ENCODE peak calls at places on chromosomes 3 and 15, in ten cellular contexts. One of them, this sample, is unnamed.

GRCh38 chr3:159113476-159113875 is 311.6 kb downstream of the MFSD1 start:
- DNase-seq in CD4-positive, alpha-beta memory T cell: no peak
- DNase-seq in SK-N-SH: no peak
- DNase-seq in body of pancreas: no peak
- DNase-seq in sigmoid colon: no peak
- DNase-seq in breast epithelium: no peak
- DNase-seq in fibroblast of lung: no peak
- DNase-seq in GM23248: no peak
- DNase-seq in Peyer's patch: no peak
- DNase-seq in spleen: no peak
- DNase-seq in this sample: no peak

GRCh38 chr15:80990955-80991354 is 1.3 kb upstream of the MESD start:
- DNase-seq in CD4-positive, alpha-beta memory T cell: no peak
- DNase-seq in SK-N-SH: no peak
- DNase-seq in body of pancreas: no peak
- DNase-seq in sigmoid colon: no peak
- DNase-seq in breast epithelium: no peak
- DNase-seq in fibroblast of lung: no peak
- DNase-seq in GM23248: peak
- DNase-seq in Peyer's patch: no peak
- DNase-seq in spleen: no peak
- DNase-seq in this sample: peak

GRCh38 chr3:150861851-150862250 is 43.4 kb downstream of the MINDY4B start:
- DNase-seq in CD4-positive, alpha-beta memory T cell: no peak
- DNase-seq in SK-N-SH: no peak
- DNase-seq in body of pancreas: no peak
- DNase-seq in sigmoid colon: no peak
- DNase-seq in breast epithelium: no peak
- DNase-seq in fibroblast of lung: no peak
- DNase-seq in GM23248: no peak
- DNase-seq in Peyer's patch: no peak
- DNase-seq in spleen: no peak
- DNase-seq in this sample: no peak

GRCh38 chr15:62389887-62390792 is 225.1 kb upstream of the C2CD4B start:
- DNase-seq in CD4-positive, alpha-beta memory T cell: peak
- DNase-seq in SK-N-SH: peak
- DNase-seq in body of pancreas: peak
- DNase-seq in sigmoid colon: peak
- DNase-seq in breast epithelium: peak
- DNase-seq in fibroblast of lung: peak
- DNase-seq in GM23248: peak
- DNase-seq in Peyer's patch: peak
- DNase-seq in spleen: peak
- DNase-seq in this sample: peak

GRCh38 chr15:78149805-78150751 is 916 bp downstream of the IDH3A start:
- DNase-seq in CD4-positive, alpha-beta memory T cell: no peak
- DNase-seq in SK-N-SH: no peak
- DNase-seq in body of pancreas: peak
- DNase-seq in sigmoid colon: no peak
- DNase-seq in breast epithelium: no peak
- DNase-seq in fibroblast of lung: no peak
- DNase-seq in GM23248: no peak
- DNase-seq in Peyer's patch: no peak
- DNase-seq in spleen: no peak
- DNase-seq in this sample: no peak

GRCh38 chr3:193648542-193649076 is 55.6 kb downstream of the OPA1 start:
- DNase-seq in CD4-positive, alpha-beta memory T cell: no peak
- DNase-seq in SK-N-SH: no peak
- DNase-seq in body of pancreas: no peak
- DNase-seq in sigmoid colon: no peak
- DNase-seq in breast epithelium: no peak
- DNase-seq in fibroblast of lung: no peak
- DNase-seq in GM23248: no peak
- DNase-seq in Peyer's patch: no peak
- DNase-seq in spleen: no peak
- DNase-seq in this sample: no peak

GRCh38 chr15:78200276-78200930 is 34.0 kb downstream of the ACSBG1 start:
- DNase-seq in CD4-positive, alpha-beta memory T cell: no peak
- DNase-seq in SK-N-SH: peak
- DNase-seq in body of pancreas: no peak
- DNase-seq in sigmoid colon: no peak
- DNase-seq in breast epithelium: no peak
- DNase-seq in fibroblast of lung: no peak
- DNase-seq in GM23248: no peak
- DNase-seq in Peyer's patch: peak
- DNase-seq in spleen: no peak
- DNase-seq in this sample: no peak

GRCh38 chr3:120567370-120568197 is 28.6 kb upstream of the NDUFB4 start:
- DNase-seq in CD4-positive, alpha-beta memory T cell: no peak
- DNase-seq in SK-N-SH: peak
- DNase-seq in body of pancreas: peak
- DNase-seq in sigmoid colon: peak
- DNase-seq in breast epithelium: no peak
- DNase-seq in fibroblast of lung: peak
- DNase-seq in GM23248: peak
- DNase-seq in Peyer's patch: no peak
- DNase-seq in spleen: no peak
- DNase-seq in this sample: no peak

GRCh38 chr3:23793528-23794134 is 12.1 kb upstream of the UBE2E1 start:
- DNase-seq in CD4-positive, alpha-beta memory T cell: no peak
- DNase-seq in SK-N-SH: no peak
- DNase-seq in body of pancreas: no peak
- DNase-seq in sigmoid colon: no peak
- DNase-seq in breast epithelium: no peak
- DNase-seq in fibroblast of lung: no peak
- DNase-seq in GM23248: no peak
- DNase-seq in Peyer's patch: no peak
- DNase-seq in spleen: no peak
- DNase-seq in this sample: no peak

GRCh38 chr3:38070013-38070412 is 31.0 kb downstream of the DLEC1 start:
- DNase-seq in CD4-positive, alpha-beta memory T cell: no peak
- DNase-seq in SK-N-SH: no peak
- DNase-seq in body of pancreas: no peak
- DNase-seq in sigmoid colon: no peak
- DNase-seq in breast epithelium: no peak
- DNase-seq in fibroblast of lung: no peak
- DNase-seq in GM23248: no peak
- DNase-seq in Peyer's patch: no peak
- DNase-seq in spleen: no peak
- DNase-seq in this sample: no peak

GRCh38 chr3:56813656-56813965 is 11.9 kb upstream of the ARHGEF3 start:
- DNase-seq in CD4-positive, alpha-beta memory T cell: no peak
- DNase-seq in SK-N-SH: no peak
- DNase-seq in body of pancreas: no peak
- DNase-seq in sigmoid colon: no peak
- DNase-seq in breast epithelium: no peak
- DNase-seq in fibroblast of lung: no peak
- DNase-seq in GM23248: no peak
- DNase-seq in Peyer's patch: no peak
- DNase-seq in spleen: no peak
- DNase-seq in this sample: no peak

GRCh38 chr15:90598053-90598577 is 68.4 kb downstream of the CRTC3 start:
- DNase-seq in CD4-positive, alpha-beta memory T cell: no peak
- DNase-seq in SK-N-SH: no peak
- DNase-seq in body of pancreas: peak
- DNase-seq in sigmoid colon: peak
- DNase-seq in breast epithelium: no peak
- DNase-seq in fibroblast of lung: no peak
- DNase-seq in GM23248: no peak
- DNase-seq in Peyer's patch: peak
- DNase-seq in spleen: peak
- DNase-seq in this sample: no peak
- H3K27ac ChIP-seq in CD4-positive, alpha-beta memory T cell: peak
- H3K27ac ChIP-seq in SK-N-SH: no peak
- H3K27ac ChIP-seq in body of pancreas: peak
- H3K27ac ChIP-seq in sigmoid colon: peak
- H3K27ac ChIP-seq in breast epithelium: peak
- H3K27ac ChIP-seq in fibroblast of lung: no peak
- H3K27ac ChIP-seq in GM23248: no peak
- H3K27ac ChIP-seq in Peyer's patch: peak
- H3K27ac ChIP-seq in spleen: peak
- H3K27ac ChIP-seq in this sample: peak

DNA sequence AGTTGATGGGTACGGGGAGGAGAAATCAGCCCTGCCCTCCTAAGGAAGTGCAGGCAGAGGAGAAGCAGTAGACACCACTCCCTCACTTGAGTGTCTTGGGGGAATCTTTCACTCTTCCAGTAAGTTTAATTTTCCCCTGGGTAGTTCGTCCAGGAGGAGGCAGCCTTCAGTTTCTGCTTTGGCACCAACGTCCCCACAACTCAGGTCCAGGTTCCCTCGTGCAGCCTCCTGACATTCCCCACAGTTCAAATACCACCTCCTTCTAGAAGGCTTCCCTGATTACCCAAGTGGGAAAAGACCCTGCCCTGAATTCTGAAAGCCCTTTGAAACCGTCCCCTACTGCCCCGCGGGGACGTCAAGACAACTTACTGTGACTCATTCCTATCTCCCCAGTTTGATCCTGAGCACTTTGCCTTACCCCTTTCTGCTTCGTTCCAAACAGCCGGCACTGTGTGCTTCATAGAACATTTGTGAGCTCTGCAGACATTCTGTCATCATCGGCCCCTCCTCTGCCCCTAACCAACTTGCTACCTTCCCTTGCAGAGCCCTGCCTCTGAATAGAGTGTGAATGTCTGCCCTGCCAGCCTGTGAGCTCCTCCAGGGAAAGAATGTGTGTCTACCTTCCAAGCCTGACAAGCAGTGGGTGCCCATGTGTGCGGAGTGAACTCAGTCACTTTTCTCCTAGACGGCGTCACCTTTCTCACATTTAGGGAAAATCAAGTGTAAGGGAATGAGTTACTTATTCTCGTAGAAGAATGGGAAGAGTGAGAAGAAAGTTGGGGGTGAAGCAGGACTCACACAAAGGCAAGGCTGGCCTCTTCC is 14.5 kb upstream of the SRP14 start:
- DNase-seq in CD4-positive, alpha-beta memory T cell: no peak
- DNase-seq in SK-N-SH: no peak
- DNase-seq in body of pancreas: peak
- DNase-seq in sigmoid colon: peak
- DNase-seq in breast epithelium: no peak
- DNase-seq in fibroblast of lung: no peak
- DNase-seq in GM23248: no peak
- DNase-seq in Peyer's patch: no peak
- DNase-seq in spleen: peak
- DNase-seq in this sample: no peak
- H3K4me3 ChIP-seq in CD4-positive, alpha-beta memory T cell: no peak
- H3K4me3 ChIP-seq in SK-N-SH: no peak
- H3K4me3 ChIP-seq in body of pancreas: no peak
- H3K4me3 ChIP-seq in sigmoid colon: no peak
- H3K4me3 ChIP-seq in breast epithelium: no peak
- H3K4me3 ChIP-seq in fibroblast of lung: no peak
- H3K4me3 ChIP-seq in GM23248: no peak
- H3K4me3 ChIP-seq in Peyer's patch: no peak
- H3K4me3 ChIP-seq in spleen: no peak
- H3K4me3 ChIP-seq in this sample: no peak

DNA sequence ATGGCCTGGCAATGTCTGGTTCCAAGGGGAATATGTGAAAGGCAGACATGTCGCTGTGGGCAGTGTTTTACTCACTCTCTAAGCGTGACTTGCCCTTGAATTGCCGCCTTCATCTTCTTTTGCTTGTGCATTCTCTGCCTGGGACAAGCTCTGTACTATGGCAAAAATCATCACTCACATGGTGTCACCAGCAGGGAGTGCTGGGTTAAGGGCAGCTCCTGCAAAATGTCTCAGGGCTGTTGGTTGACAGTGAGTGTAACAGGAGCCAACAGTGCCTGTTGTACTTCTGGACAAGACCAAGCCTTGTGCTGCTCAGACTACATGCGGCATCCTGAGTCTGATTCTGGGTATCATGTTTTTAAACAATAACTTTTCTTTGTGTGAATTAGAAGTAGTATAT is 45.3 kb upstream of the KY start:
- DNase-seq in CD4-positive, alpha-beta memory T cell: no peak
- DNase-seq in SK-N-SH: no peak
- DNase-seq in body of pancreas: no peak
- DNase-seq in sigmoid colon: no peak
- DNase-seq in breast epithelium: no peak
- DNase-seq in fibroblast of lung: no peak
- DNase-seq in GM23248: no peak
- DNase-seq in Peyer's patch: no peak
- DNase-seq in spleen: no peak
- DNase-seq in this sample: no peak
- H3K27ac ChIP-seq in CD4-positive, alpha-beta memory T cell: no peak
- H3K27ac ChIP-seq in SK-N-SH: no peak
- H3K27ac ChIP-seq in body of pancreas: no peak
- H3K27ac ChIP-seq in sigmoid colon: peak
- H3K27ac ChIP-seq in breast epithelium: peak
- H3K27ac ChIP-seq in fibroblast of lung: no peak
- H3K27ac ChIP-seq in GM23248: no peak
- H3K27ac ChIP-seq in Peyer's patch: no peak
- H3K27ac ChIP-seq in spleen: no peak
- H3K27ac ChIP-seq in this sample: no peak

GRCh38 chr3:112306825-112307224 is 12.8 kb upstream of the SLC9C1 start:
- DNase-seq in CD4-positive, alpha-beta memory T cell: no peak
- DNase-seq in SK-N-SH: no peak
- DNase-seq in body of pancreas: no peak
- DNase-seq in sigmoid colon: no peak
- DNase-seq in breast epithelium: no peak
- DNase-seq in fibroblast of lung: no peak
- DNase-seq in GM23248: no peak
- DNase-seq in Peyer's patch: no peak
- DNase-seq in spleen: no peak
- DNase-seq in this sample: no peak

GRCh38 chr3:112304611-112305010 is 10.6 kb upstream of the SLC9C1 start:
- DNase-seq in CD4-positive, alpha-beta memory T cell: no peak
- DNase-seq in SK-N-SH: no peak
- DNase-seq in body of pancreas: no peak
- DNase-seq in sigmoid colon: no peak
- DNase-seq in breast epithelium: no peak
- DNase-seq in fibroblast of lung: peak
- DNase-seq in GM23248: peak
- DNase-seq in Peyer's patch: no peak
- DNase-seq in spleen: no peak
- DNase-seq in this sample: no peak

GRCh38 chr3:112302061-112302830 is 8.2 kb upstream of the SLC9C1 start:
- DNase-seq in CD4-positive, alpha-beta memory T cell: no peak
- DNase-seq in SK-N-SH: peak
- DNase-seq in body of pancreas: no peak
- DNase-seq in sigmoid colon: no peak
- DNase-seq in breast epithelium: no peak
- DNase-seq in fibroblast of lung: no peak
- DNase-seq in GM23248: no peak
- DNase-seq in Peyer's patch: no peak
- DNase-seq in spleen: no peak
- DNase-seq in this sample: no peak

GRCh38 chr3:112302881-112303761 is 9.1 kb upstream of the SLC9C1 start:
- DNase-seq in CD4-positive, alpha-beta memory T cell: no peak
- DNase-seq in SK-N-SH: no peak
- DNase-seq in body of pancreas: no peak
- DNase-seq in sigmoid colon: no peak
- DNase-seq in breast epithelium: no peak
- DNase-seq in fibroblast of lung: peak
- DNase-seq in GM23248: peak
- DNase-seq in Peyer's patch: no peak
- DNase-seq in spleen: no peak
- DNase-seq in this sample: no peak

GRCh38 chr3:112303811-112304325 is 9.9 kb upstream of the SLC9C1 start:
- DNase-seq in CD4-positive, alpha-beta memory T cell: peak
- DNase-seq in SK-N-SH: no peak
- DNase-seq in body of pancreas: no peak
- DNase-seq in sigmoid colon: no peak
- DNase-seq in breast epithelium: no peak
- DNase-seq in fibroblast of lung: peak
- DNase-seq in GM23248: peak
- DNase-seq in Peyer's patch: peak
- DNase-seq in spleen: no peak
- DNase-seq in this sample: no peak
- H3K4me3 ChIP-seq in CD4-positive, alpha-beta memory T cell: peak
- H3K4me3 ChIP-seq in SK-N-SH: peak
- H3K4me3 ChIP-seq in body of pancreas: no peak
- H3K4me3 ChIP-seq in sigmoid colon: peak
- H3K4me3 ChIP-seq in breast epithelium: peak
- H3K4me3 ChIP-seq in fibroblast of lung: peak
- H3K4me3 ChIP-seq in GM23248: peak
- H3K4me3 ChIP-seq in Peyer's patch: peak
- H3K4me3 ChIP-seq in spleen: peak
- H3K4me3 ChIP-seq in this sample: peak